ENCODE peak calls at places on chromosomes 4 and X, in four cellular contexts. Z is activated CD8-positive, alpha-beta T cell treated with anti-CD3 and anti-CD28 coated beads for 36 hours; W is effector CD4-positive, alpha-beta T cell; K is Daoy. M is an unnamed sample.

GRCh38 chr4:140172960-140173359 is 19.0 kb upstream of the MAML3 start:
- DNase-seq in K (no peak), Z (no peak), W (no peak), M (no peak)

GRCh38 chr4:168857009-168857408 is 153.0 kb downstream of the CBR4 start:
- DNase-seq in W (no peak), Z (no peak), K (no peak), M (no peak)

GRCh38 chr4:110518889-110519490 is 43.0 kb downstream of the ENPEP start:
- DNase-seq in Z (peak; percentile 29), W (peak; percentile 13), K (no peak), M (no peak)

GRCh38 chrX:25597561-25597960 is 540.6 kb upstream of the MAGEB18 start:
- DNase-seq in K (no peak), Z (no peak), W (no peak), M (no peak)

GRCh38 chrX:102085706-102086105 is 39.8 kb upstream of the TCEAL2 start:
- DNase-seq in W (no peak), K (no peak), Z (peak; percentile 9), M (no peak)

GRCh38 chrX:33840176-33840575 is 291.9 kb downstream of the FAM47A start:
- DNase-seq in W (no peak), Z (no peak), K (peak; percentile 8), M (no peak)

GRCh38 chr4:8928074-8928473 is 56.4 kb upstream of the HMX1 start:
- DNase-seq in Z (no peak), K (no peak), W (no peak), M (no peak)

GRCh38 chr4:3524920-3525319 is 7.3 kb downstream of the LRPAP1 start:
- DNase-seq in Z (no peak), W (no peak), K (no peak), M (no peak)

GRCh38 chr4:111595456-111595855 is 549.8 kb upstream of the FAM241A start:
- DNase-seq in K (no peak), Z (no peak), W (no peak), M (no peak)

GRCh38 chrX:94932278-94932965 is 1258.4 kb downstream of the FAM133A start:
- DNase-seq in Z (no peak), K (no peak), W (no peak), M (no peak)

GRCh38 chr4:176319237-176319703 is 496 bp upstream of the SPCS3 start:
- DNase-seq in Z (no peak), W (no peak), K (no peak), M (no peak)

GRCh38 chr4:28845158-28845557 is 1875.0 kb upstream of the PCDH7 start:
- DNase-seq in Z (no peak), W (no peak), K (no peak), M (no peak)

GRCh38 chr4:140609548-140610425 is 41.0 kb upstream of the UCP1 start:
- DNase-seq in W (no peak), Z (no peak), K (peak; percentile 8), M (peak; percentile 28)

GRCh38 chr4:105426187-105426897 is 47.5 kb downstream of the PPA2 start:
- DNase-seq in W (no peak), K (no peak), Z (peak; percentile 9), M (no peak)

GRCh38 chr4:110540606-110541440 is 64.9 kb downstream of the ENPEP start:
- DNase-seq in K (peak; percentile 41), W (no peak), Z (no peak), M (peak; percentile 60)

GRCh38 chrX:16807548-16807947 is 21.3 kb downstream of the TXLNG start:
- DNase-seq in W (no peak), Z (no peak), K (no peak), M (no peak)

GRCh38 chrX:104427693-104428092 is 138.3 kb upstream of the IL1RAPL2 start:
- DNase-seq in W (no peak), K (no peak), Z (no peak), M (no peak)

GRCh38 chrX:37998586-37999267 is 7.6 kb upstream of the SYTL5 start:
- DNase-seq in Z (no peak), K (peak; percentile 29), W (no peak), M (no peak)

GRCh38 chrX:84240848-84241565 is 53.0 kb upstream of the RPS6KA6 start:
- DNase-seq in K (no peak), Z (no peak), W (no peak), M (no peak)

GRCh38 chr4:1577818-1578217 is 106.3 kb downstream of the FAM53A start:
- DNase-seq in K (no peak), Z (no peak), W (no peak), M (no peak)

M was measured in astrocyte of the cerebellum.